ENCODE peak calls at places on chromosomes 11 and 22, in eight cellular contexts. Q is mesenchymal stem cell, U is colonic mucosa, Z is endothelial cell of umbilical vein, A is SK-N-SH, D is K562, G is HCT116, Y is neuronal stem cell. C is an unnamed sample.

GRCh38 chr11:64933935-64934693 is 1.6 kb downstream of the GPHA2 start:
- DNase-seq in D (no peak), Q (no peak), A (no peak), G (no peak), Y (no peak), U (no peak), Z (no peak), C (no peak)

GRCh38 chr22:47110817-47111443 is 348.5 kb downstream of the TBC1D22A start:
- DNase-seq in A (no peak), G (no peak), D (no peak), U (no peak), Z (peak), Y (no peak), Q (peak), C (no peak)

GRCh38 chr11:12888525-12889158 is 120.5 kb upstream of the RASSF10 start:
- DNase-seq in Y (peak), D (peak), Q (peak), U (peak), A (peak), G (peak), Z (peak), C (peak)

GRCh38 chr11:119147604-119148333 is 1.1 kb upstream of the ABCG4 start:
- DNase-seq in Q (no peak), G (no peak), D (no peak), U (no peak), A (no peak), Z (no peak), Y (no peak), C (no peak)

GRCh38 chr11:34105957-34106504 is 602 bp downstream of the NAT10 start:
- DNase-seq in U (no peak), A (peak), G (no peak), Z (no peak), Q (no peak), Y (no peak), D (no peak), C (no peak)

GRCh38 chr11:117809236-117810055 is 12.4 kb upstream of the DSCAML1 start:
- DNase-seq in Z (no peak), A (peak), U (peak), Q (peak), D (peak), Y (peak), G (peak), C (peak)

GRCh38 chr11:82731691-82732277 is 1.9 kb downstream of the FAM181B start:
- DNase-seq in G (no peak), D (no peak), Y (no peak), U (no peak), Z (no peak), A (peak), Q (no peak), C (no peak)

GRCh38 chr22:25368271-25368670 is 148.8 kb downstream of the CRYBB2 start:
- DNase-seq in Z (no peak), D (no peak), G (no peak), Y (no peak), U (peak), Q (peak), A (no peak), C (peak)

GRCh38 chr11:75536786-75537629 is 11.3 kb upstream of the GDPD5 start:
- DNase-seq in G (peak), Y (no peak), U (no peak), A (no peak), D (peak), Q (no peak), Z (no peak), C (no peak)

GRCh38 chr22:31917227-31917921 is 27.0 kb upstream of the YWHAH start:
- DNase-seq in D (no peak), Q (no peak), U (peak), Y (no peak), A (no peak), Z (no peak), G (no peak), C (no peak)

GRCh38 chr11:35276396-35276795 is 137.4 kb downstream of the CD44 start:
- DNase-seq in D (no peak), G (no peak), A (no peak), Z (no peak), Y (no peak), Q (no peak), U (no peak), C (no peak)

GRCh38 chr11:130828741-130829140 is 87.5 kb downstream of the SNX19 start:
- DNase-seq in D (no peak), U (no peak), A (no peak), Z (no peak), Y (no peak), Q (no peak), G (no peak), C (no peak)

GRCh38 chr11:43397251-43397650 is 38.5 kb downstream of the TTC17 start:
- DNase-seq in Z (no peak), Y (no peak), A (no peak), U (no peak), Q (no peak), G (no peak), D (no peak), C (no peak)

GRCh38 chr11:86499723-86500129 is 125.0 kb downstream of the CCDC81 start:
- DNase-seq in A (no peak), G (no peak), Q (no peak), Y (no peak), Z (no peak), D (no peak), U (peak), C (no peak)

GRCh38 chr11:104841185-104841584 is 57.1 kb downstream of the CASP12 start:
- DNase-seq in D (no peak), Z (peak), G (no peak), Y (no peak), Q (no peak), A (no peak), U (no peak), C (no peak)

GRCh38 chr22:47102648-47103047 is 340.2 kb downstream of the TBC1D22A start:
- DNase-seq in A (no peak), Q (peak), Y (no peak), U (no peak), G (no peak), D (no peak), Z (no peak), C (no peak)

GRCh38 chr22:41576877-41577276 is 12.8 kb downstream of the PMM1 start:
- DNase-seq in D (peak), Q (peak), Z (peak), Y (peak), G (peak), A (peak), U (peak), C (no peak)

GRCh38 chr11:12636871-12637410 is 37.3 kb upstream of the TEAD1 start:
- DNase-seq in Z (no peak), A (no peak), D (no peak), G (no peak), U (no peak), Q (no peak), Y (no peak), C (no peak)

GRCh38 chr11:36510567-36511020 is 522 bp upstream of the TRAF6 start:
- DNase-seq in Q (no peak), Y (no peak), G (no peak), U (no peak), A (no peak), Z (no peak), D (no peak), C (no peak)

GRCh38 chr11:69284081-69284511 is 9.9 kb upstream of the MYEOV start:
- DNase-seq in Z (no peak), A (no peak), G (no peak), Y (no peak), Q (no peak), D (no peak), U (no peak), C (peak)

GRCh38 chr11:110434952-110435779 is 5.4 kb downstream of the FDX1 start:
- DNase-seq in U (peak), D (no peak), Y (no peak), A (no peak), Z (no peak), Q (peak), G (peak), C (no peak)

GRCh38 chr11:62013266-62014157 is 46.1 kb upstream of the FTH1 start:
- DNase-seq in Q (no peak), Z (no peak), A (no peak), D (no peak), G (no peak), Y (no peak), U (peak), C (peak)

GRCh38 chr22:35212020-35212419 is 45.3 kb upstream of the HMGXB4 start:
- DNase-seq in G (no peak), Z (no peak), Y (no peak), D (peak), U (no peak), A (no peak), Q (peak), C (no peak)

GRCh38 chr22:44658371-44658953 is 43.5 kb upstream of the PRR5 start:
- DNase-seq in D (no peak), Q (no peak), G (no peak), Y (no peak), Z (peak), U (no peak), A (peak), C (peak)

GRCh38 chr11:92284558-92284957 is 59.9 kb downstream of the FAT3 start:
- DNase-seq in Z (no peak), D (no peak), Y (no peak), A (no peak), Q (no peak), U (no peak), G (no peak), C (no peak)

GRCh38 chr22:26234267-26234666 is 65.0 kb downstream of the SEZ6L start:
- DNase-seq in G (no peak), D (no peak), A (no peak), Z (no peak), U (no peak), Y (no peak), Q (no peak), C (no peak)

GRCh38 chr11:133808393-133809140 is 36.7 kb downstream of the SPATA19 start:
- DNase-seq in Y (no peak), Q (no peak), A (no peak), G (no peak), D (no peak), U (no peak), Z (no peak), C (no peak)

GRCh38 chr11:96254087-96254486 is 88.9 kb downstream of the MAML2 start:
- DNase-seq in Z (peak), Y (no peak), Q (peak), A (no peak), U (no peak), D (no peak), G (no peak), C (no peak)

GRCh38 chr11:123742778-123743177 is 1.3 kb upstream of the ZNF202 start:
- DNase-seq in U (no peak), D (no peak), Q (no peak), Z (no peak), G (no peak), Y (no peak), A (no peak), C (no peak)

GRCh38 chr22:33274941-33275443 is 216.8 kb upstream of the SYN3 start:
- DNase-seq in U (no peak), D (no peak), G (no peak), A (peak), Q (no peak), Y (no peak), Z (no peak), C (no peak)
- H3K9ac ChIP-seq in U (no peak), D (no peak), G (no peak), A (no peak), Q (no peak), Y (no peak), Z (no peak), C (no peak)

DNA sequence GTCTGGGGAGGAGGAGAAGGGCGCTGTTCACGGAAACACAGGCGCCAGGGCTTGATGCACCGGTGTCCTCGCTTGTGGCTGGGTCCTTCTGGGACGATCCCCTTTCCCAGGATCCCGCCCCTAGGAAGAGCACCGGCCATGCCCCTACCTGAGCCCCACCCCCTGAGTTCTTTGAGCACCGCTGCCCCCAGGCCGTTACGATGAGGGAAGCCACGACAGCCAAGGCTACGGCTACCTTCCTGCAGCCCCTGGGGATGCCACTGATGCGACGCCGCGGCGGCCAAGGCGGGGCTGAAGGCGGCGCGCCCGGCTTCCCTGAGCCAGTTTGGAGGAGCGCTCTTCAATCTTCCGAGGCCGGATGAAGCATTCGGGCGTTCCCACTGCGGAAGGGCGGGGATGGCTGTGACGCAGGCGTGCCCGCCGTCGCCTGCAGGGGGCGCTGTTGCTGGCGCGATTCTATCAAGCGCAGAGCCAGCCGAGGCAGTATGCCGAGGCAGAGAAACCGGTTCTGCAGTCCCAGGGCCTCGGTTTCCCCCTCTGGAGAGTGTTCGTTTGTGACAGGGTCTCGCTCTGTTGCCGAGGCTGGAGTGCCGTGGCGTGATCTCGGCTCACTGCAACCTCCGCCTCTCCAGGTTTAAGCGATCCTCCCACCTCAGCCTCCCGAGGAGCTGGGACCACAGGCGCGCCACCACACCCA is 9.7 kb upstream of the NEFH start:
- DNase-seq in D (peak), A (peak), Z (peak), G (peak), Y (peak), Q (peak), U (peak), C (peak)
- H3K4me3 ChIP-seq in D (no peak), A (no peak), Z (no peak), G (peak), Y (peak), Q (peak), U (peak), C (peak)

GRCh38 chr11:927871-928270 is 2.2 kb downstream of the AP2A2 start:
- DNase-seq in A (no peak), U (no peak), G (no peak), D (no peak), Q (no peak), Y (no peak), Z (no peak), C (no peak)
- H3K9ac ChIP-seq in A (no peak), U (peak), G (no peak), D (no peak), Q (no peak), Y (no peak), Z (no peak), C (no peak)

DNA sequence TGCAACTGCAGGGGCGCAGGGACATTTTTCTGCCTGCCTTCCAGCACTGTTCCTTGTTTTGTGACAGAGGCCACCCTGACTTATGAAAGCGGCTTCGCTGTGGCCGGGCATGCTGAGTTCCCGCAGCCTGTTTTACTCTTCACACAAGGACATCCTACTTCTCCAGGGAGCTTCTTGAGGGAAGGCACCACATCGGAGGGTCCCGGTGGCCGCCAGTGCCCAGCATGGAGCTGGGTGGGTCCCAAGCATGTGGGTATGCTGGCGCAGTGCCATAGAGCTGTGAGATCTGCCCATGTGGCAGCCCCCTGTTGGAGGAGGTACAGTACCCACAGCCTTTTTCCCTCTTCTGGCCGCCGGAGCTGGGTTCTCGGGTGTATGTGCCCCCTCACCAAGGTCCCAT is 136.1 kb downstream of the GRIK4 start:
- DNase-seq in U (no peak), Y (no peak), G (no peak), Q (no peak), Z (no peak), A (no peak), D (no peak), C (no peak)
- H3K4me3 ChIP-seq in U (no peak), Y (no peak), G (no peak), Q (no peak), Z (no peak), A (no peak), D (no peak), C (no peak)

GRCh38 chr11:1468473-1469066 is 18.0 kb downstream of the MOB2 start:
- DNase-seq in Z (no peak), A (no peak), U (no peak), Y (no peak), Q (no peak), G (no peak), D (no peak), C (no peak)

GRCh38 chr11:1471736-1472135 is 14.8 kb downstream of the MOB2 start:
- DNase-seq in Q (no peak), A (no peak), D (no peak), Z (no peak), U (no peak), G (no peak), Y (no peak), C (peak)

GRCh38 chr11:1469287-1469910 is 17.2 kb downstream of the MOB2 start:
- DNase-seq in Z (no peak), Q (no peak), A (no peak), G (no peak), U (no peak), D (no peak), Y (no peak), C (peak)

GRCh38 chr11:1470681-1471611 is 15.6 kb downstream of the MOB2 start:
- DNase-seq in U (no peak), Y (no peak), A (no peak), Q (no peak), D (no peak), G (no peak), Z (no peak), C (peak)

GRCh38 chr11:1469911-1470680 is 16.5 kb downstream of the MOB2 start:
- DNase-seq in U (no peak), D (no peak), A (no peak), Y (no peak), G (no peak), Z (no peak), Q (no peak), C (peak)
- H3K9ac ChIP-seq in U (no peak), D (no peak), A (no peak), Y (no peak), G (no peak), Z (no peak), Q (no peak), C (no peak)

GRCh38 chr11:7518811-7519562 is 5.2 kb downstream of the PPFIBP2 start:
- DNase-seq in A (no peak), U (no peak), Y (no peak), G (no peak), Q (no peak), D (no peak), Z (no peak), C (no peak)
- H3K4me3 ChIP-seq in A (no peak), U (no peak), Y (no peak), G (no peak), Q (no peak), D (no peak), Z (no peak), C (no peak)

GRCh38 chr22:50482107-50483074 is 1.0 kb downstream of the ADM2 start:
- DNase-seq in Q (no peak), D (no peak), A (no peak), G (no peak), U (no peak), Z (no peak), Y (no peak), C (peak)

GRCh38 chr22:50479686-50480085 is 1.7 kb upstream of the ADM2 start:
- DNase-seq in Q (no peak), G (no peak), D (no peak), Y (no peak), A (no peak), Z (no peak), U (no peak), C (no peak)

GRCh38 chr22:50483106-50483505 is 1.8 kb downstream of the ADM2 start:
- DNase-seq in Q (no peak), G (no peak), A (no peak), U (no peak), D (no peak), Z (no peak), Y (no peak), C (no peak)

GRCh38 chr22:50481045-50481439 is 301 bp upstream of the ADM2 start:
- DNase-seq in Y (no peak), G (no peak), U (no peak), Q (no peak), D (no peak), A (no peak), Z (no peak), C (no peak)

GRCh38 chr22:50481440-50482106 is at the start of gene ADM2:
- DNase-seq in G (no peak), Z (no peak), Q (peak), A (peak), Y (peak), D (peak), U (peak), C (peak)
- H3K9ac ChIP-seq in G (peak), Z (no peak), Q (no peak), A (no peak), Y (peak), D (peak), U (peak), C (no peak)

DNA sequence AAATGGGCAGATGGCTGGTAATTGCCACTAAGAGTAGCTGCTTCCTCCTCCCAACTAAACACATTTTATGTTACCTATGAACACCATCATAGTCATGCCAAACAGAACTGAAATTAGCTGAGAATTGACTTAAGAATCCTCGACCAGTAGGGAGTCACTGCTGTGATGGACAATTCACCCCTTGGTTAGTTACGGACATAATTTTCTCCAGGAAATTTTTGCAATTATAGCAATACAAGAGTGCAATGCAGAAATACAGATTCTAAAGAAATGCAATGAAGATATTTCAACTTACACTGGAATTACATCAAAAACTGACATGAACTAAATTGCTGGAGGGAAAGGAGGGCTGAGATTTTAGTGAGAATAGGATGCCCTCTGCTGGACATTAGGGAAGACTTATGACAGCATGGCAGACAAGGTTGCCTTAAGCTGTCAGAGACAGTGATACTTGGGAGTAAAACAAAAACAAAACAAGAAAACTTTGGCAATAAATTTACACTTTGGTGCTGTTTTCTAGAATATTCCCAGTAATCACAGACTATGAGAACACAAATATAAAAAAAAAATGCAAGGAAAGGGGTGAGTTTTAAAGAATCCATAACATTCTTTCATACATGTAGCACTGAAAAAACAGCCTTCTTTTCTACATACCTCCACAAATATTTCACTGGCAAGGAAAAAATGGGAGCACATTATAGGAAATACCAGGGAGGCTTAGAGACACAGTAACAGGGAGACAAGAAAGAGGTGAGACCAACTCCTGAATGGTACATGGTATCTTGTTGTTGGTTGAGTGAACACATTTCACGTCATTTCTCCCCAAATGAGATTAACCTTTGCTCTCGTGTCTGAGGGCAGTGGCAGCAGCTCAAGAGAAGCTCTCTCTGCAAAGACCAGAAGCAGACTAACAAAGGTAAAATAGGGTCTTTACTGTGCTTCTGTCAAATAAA is 11.2 kb upstream of the PPP2R1B start:
- DNase-seq in Z (peak), U (peak), Y (peak), Q (peak), D (peak), A (peak), G (peak), C (no peak)
- H3K4me3 ChIP-seq in Z (no peak), U (no peak), Y (no peak), Q (no peak), D (no peak), A (no peak), G (no peak), C (no peak)

GRCh38 chr11:67368621-67369020 is 4.8 kb downstream of the CLCF1 start:
- DNase-seq in D (no peak), Y (no peak), U (no peak), Z (no peak), G (no peak), A (no peak), Q (no peak), C (no peak)
- H3K9ac ChIP-seq in D (no peak), Y (no peak), U (no peak), Z (no peak), G (no peak), A (no peak), Q (peak), C (no peak)

C was measured in kidney.